ENCODE peak calls at places on chromosomes 7 and 10, in nine cellular contexts. E is HepG2, L is ovary, N is sigmoid colon, V is transverse colon, B is A549, A is GM12878, I is SK-N-SH, M is K562. U is an unnamed sample.

GRCh38 chr7:51430480-51431086 is 114.0 kb upstream of the COBL start:
- DNase-seq in V (peak; percentile 45), N (no peak), I (peak; percentile 79), M (peak; percentile 75), E (peak; percentile 43), B (peak; percentile 74), L (peak; percentile 49), A (peak; percentile 5), U (no peak)

GRCh38 chr7:85292908-85293576 is 106.2 kb upstream of the SEMA3D start:
- DNase-seq in N (no peak), L (no peak), E (no peak), I (no peak), B (no peak), V (no peak), A (no peak), M (no peak), U (no peak)

GRCh38 chr7:65796205-65796604 is 76.7 kb upstream of the VKORC1L1 start:
- DNase-seq in M (no peak), L (no peak), I (no peak), B (no peak), E (no peak), V (no peak), N (no peak), A (no peak), U (no peak)

GRCh38 chr10:62136931-62137330 is 131.7 kb downstream of the RTKN2 start:
- DNase-seq in N (no peak), B (no peak), M (no peak), L (no peak), V (no peak), A (no peak), E (no peak), I (no peak), U (no peak)

GRCh38 chr7:82020076-82020475 is 250.2 kb upstream of the HGF start:
- DNase-seq in E (no peak), B (no peak), N (no peak), L (no peak), I (no peak), V (no peak), M (no peak), A (no peak), U (no peak)

GRCh38 chr7:7808156-7808555 is 89.7 kb upstream of the RPA3 start:
- DNase-seq in I (no peak), A (no peak), L (no peak), V (no peak), E (no peak), M (peak; percentile 10), B (peak; percentile 10), N (no peak), U (no peak)

GRCh38 chr10:114703377-114704125 is 45.5 kb upstream of the ABLIM1 start:
- DNase-seq in N (no peak), B (peak; percentile 38), M (peak; percentile 4), A (no peak), L (no peak), I (peak; percentile 64), V (no peak), E (peak; percentile 13), U (no peak)

GRCh38 chr10:132965411-132966057 is 23.2 kb upstream of the CFAP46 start:
- DNase-seq in A (no peak), M (no peak), V (no peak), I (no peak), N (no peak), L (no peak), B (no peak), E (no peak), U (no peak)

GRCh38 chr7:4240813-4241612 is 441.1 kb upstream of the FOXK1 start:
- DNase-seq in N (no peak), B (no peak), V (no peak), I (peak; percentile 66), M (no peak), A (no peak), L (no peak), E (no peak), U (no peak)

GRCh38 chr10:102712089-102712488 is 2.1 kb downstream of the ARL3 start:
- DNase-seq in M (no peak), E (no peak), A (no peak), N (no peak), B (no peak), L (no peak), I (no peak), V (no peak), U (no peak)

GRCh38 chr7:158078161-158078910 is 509.3 kb downstream of the PTPRN2 start:
- DNase-seq in L (no peak), N (peak; percentile 22), I (peak; percentile 17), A (no peak), B (no peak), M (no peak), E (no peak), V (no peak), U (no peak)

GRCh38 chr7:128708235-128708634 is 30.9 kb upstream of the CALU start:
- DNase-seq in A (no peak), L (no peak), M (no peak), N (no peak), B (no peak), V (no peak), I (no peak), E (no peak), U (no peak)

GRCh38 chr10:48523820-48524758 is 80.8 kb downstream of the ARHGAP22 start:
- DNase-seq in M (peak; percentile 95), L (peak; percentile 72), I (peak; percentile 95), B (peak; percentile 43), V (no peak), E (no peak), N (peak; percentile 61), A (no peak), U (no peak)

GRCh38 chr7:44893710-44894135 is 8.4 kb upstream of the PURB start:
- DNase-seq in N (no peak), E (no peak), M (no peak), A (no peak), B (no peak), I (no peak), L (no peak), V (no peak), U (no peak)

GRCh38 chr10:112184052-112184371 is 447 bp upstream of the GPAM start:
- DNase-seq in I (no peak), N (no peak), V (no peak), E (no peak), M (no peak), L (no peak), B (no peak), A (no peak), U (no peak)

GRCh38 chr10:76559889-76560215 is 1077.8 kb downstream of the KCNMA1 start:
- DNase-seq in M (no peak), B (no peak), N (no peak), L (no peak), A (no peak), I (no peak), E (no peak), V (no peak), U (no peak)
- TF ChIP-seq CTCF in M (no peak), B (no peak), N (no peak), L (no peak), A (no peak), I (no peak), E (no peak), V (no peak), U (no peak)

GRCh38 chr10:24259365-24260125 is 50.6 kb downstream of the KIAA1217 start:
- DNase-seq in L (no peak), E (no peak), M (no peak), I (no peak), V (no peak), N (no peak), B (no peak), A (no peak), U (no peak)
- H3K4me1 ChIP-seq in L (peaks cover 2% of the 10 kb centered on the region), E (no peaks in the 10 kb centered on the region), M (no peaks in the 10 kb centered on the region), I (peaks cover 26% of the 10 kb centered on the region), V (no peaks in the 10 kb centered on the region), N (peaks cover 7% of the 10 kb centered on the region), B (no peaks in the 10 kb centered on the region), A (no peaks in the 10 kb centered on the region), U (peaks cover 85% of the 10 kb centered on the region)

GRCh38 chr10:3986407-3987141 is 201.6 kb upstream of the KLF6 start:
- DNase-seq in N (no peak), V (no peak), I (no peak), B (no peak), M (no peak), E (no peak), A (no peak), L (no peak), U (no peak)

GRCh38 chr10:3987142-3987974 is 202.3 kb upstream of the KLF6 start:
- DNase-seq in B (no peak), M (no peak), I (peak; percentile 36), V (no peak), L (no peak), A (no peak), N (no peak), E (no peak), U (no peak)

GRCh38 chr10:3992374-3993178 is 207.6 kb upstream of the KLF6 start:
- DNase-seq in B (no peak), V (no peak), A (no peak), E (no peak), I (no peak), N (no peak), L (no peak), M (no peak), U (no peak)

GRCh38 chr10:3995302-3996210 is 210.5 kb upstream of the KLF6 start:
- DNase-seq in N (no peak), B (no peak), E (no peak), A (no peak), V (no peak), I (no peak), M (no peak), L (no peak), U (no peak)

DNA sequence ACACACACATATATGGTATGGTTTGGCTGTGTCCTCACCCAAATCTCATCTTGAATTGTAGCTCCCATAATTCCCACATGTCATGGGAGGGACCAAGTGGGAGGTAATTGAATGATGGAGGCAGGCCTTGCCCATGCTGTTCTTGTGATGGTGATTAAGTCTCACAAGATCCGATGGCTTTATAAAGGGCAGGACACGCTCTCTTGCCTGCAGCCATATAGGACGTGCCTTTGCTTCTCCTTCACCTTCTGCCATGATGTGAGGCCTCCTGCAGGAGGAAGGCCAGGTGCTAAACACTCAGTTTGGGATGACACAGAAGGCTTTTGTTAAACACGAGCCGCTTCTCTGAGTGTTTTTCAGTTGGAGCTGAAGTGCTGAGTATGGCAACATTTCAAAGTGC is 205.3 kb upstream of the KLF6 start:
- DNase-seq in B (no peak), M (no peak), I (no peak), N (no peak), E (no peak), L (no peak), A (no peak), V (no peak), U (no peak)
- TF ChIP-seq EP300 in B (no peak), M (no peak), I (no peak), N (no peak), E (no peak), L (no peak), A (no peak), V (no peak), U (no peak)

DNA sequence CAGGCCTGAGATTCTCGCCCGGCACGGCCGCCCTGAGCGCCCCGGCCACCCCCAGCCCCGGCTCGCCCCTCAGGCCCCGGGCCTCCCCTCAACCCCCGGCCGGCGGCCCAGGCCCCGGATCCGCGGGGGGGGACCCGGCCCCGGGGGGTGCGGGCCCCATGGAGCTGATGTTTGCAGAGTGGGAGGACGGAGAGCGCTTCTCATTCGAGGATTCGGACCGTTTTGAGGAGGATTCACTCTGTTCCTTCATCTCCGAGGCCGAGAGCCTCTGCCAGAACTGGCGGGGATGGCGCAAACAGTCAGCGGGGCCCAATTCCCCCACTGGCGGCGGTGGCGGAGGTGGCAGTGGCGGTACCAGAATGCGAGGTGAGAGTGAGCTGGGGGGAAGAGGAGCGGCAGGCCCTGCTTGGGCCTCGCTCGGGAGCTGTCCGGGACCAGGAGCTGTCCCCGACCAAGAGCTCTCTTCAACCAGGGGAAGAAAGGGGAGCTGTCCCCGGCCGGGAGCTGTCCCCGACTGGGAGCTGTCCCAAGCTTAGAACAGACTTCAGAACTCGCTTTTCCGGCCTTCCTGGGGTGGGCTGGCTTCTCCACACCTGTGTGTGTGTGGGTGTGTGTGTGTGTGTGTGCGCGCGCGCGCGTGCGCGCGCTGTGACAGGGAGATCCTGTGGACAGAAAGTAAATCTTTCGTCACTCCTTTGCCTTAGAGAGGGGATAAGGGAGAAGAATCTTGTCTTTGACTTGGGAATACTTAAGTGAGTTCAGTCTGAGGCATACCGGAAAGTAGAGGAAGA is 510 bp downstream of the ZSWIM8 start:
- DNase-seq in I (peak; percentile 59), M (peak; percentile 63), A (no peak), L (no peak), V (peak; percentile 55), B (no peak), N (no peak), E (no peak), U (no peak)
- TF ChIP-seq CTCF in I (no peak), M (no peak), A (no peak), L (no peak), V (no peak), B (no peak), N (no peak), E (no peak), U (no peak)